ENCODE peak calls at places on chromosomes 12 and 14, in ten cellular contexts. G is uterus, K is mesothelial cell of epicardium, J is ascending aorta, B is foreskin fibroblast, F is OCI-LY7, M is endothelial cell, X is omental fat pad, L is psoas muscle, T is Calu3. H is an unnamed sample.

GRCh38 chr12:108446766-108447165 is 68.3 kb upstream of the FICD start:
- DNase-seq in M (no peak), L (peak), T (no peak), X (no peak), J (no peak), K (no peak), G (peak), B (peak), F (no peak), H (no peak)

GRCh38 chr12:3365416-3366385 is 125.3 kb upstream of the PRMT8 start:
- DNase-seq in G (no peak), L (no peak), J (no peak), M (peak), F (no peak), B (peak), K (no peak), T (no peak), X (no peak), H (no peak)

GRCh38 chr12:33967760-33968159 is 54.5 kb upstream of the ALG10 start:
- DNase-seq in X (no peak), L (no peak), T (no peak), K (no peak), F (no peak), J (no peak), M (no peak), B (no peak), G (no peak), H (no peak)

GRCh38 chr14:53044486-53044885 is 93.6 kb upstream of the FERMT2 start:
- DNase-seq in L (no peak), J (no peak), B (peak), T (no peak), K (no peak), M (no peak), X (no peak), F (no peak), G (no peak), H (no peak)

GRCh38 chr12:103495158-103495782 is 498 bp downstream of the C12orf42 start:
- DNase-seq in K (no peak), J (no peak), G (no peak), T (no peak), X (no peak), M (peak), F (no peak), B (peak), L (peak), H (peak)

GRCh38 chr12:93344876-93345275 is 32.8 kb upstream of the NUDT4 start:
- DNase-seq in K (no peak), X (no peak), G (no peak), L (no peak), B (no peak), F (no peak), J (no peak), T (no peak), M (no peak), H (no peak)

GRCh38 chr14:24952851-24953666 is 96.9 kb downstream of the STXBP6 start:
- DNase-seq in B (peak), L (no peak), M (peak), G (no peak), J (no peak), X (no peak), F (no peak), T (peak), K (no peak), H (no peak)

GRCh38 chr12:112167031-112167461 is 41.7 kb downstream of the TRAFD1 start:
- DNase-seq in K (no peak), B (no peak), G (no peak), X (no peak), T (no peak), L (no peak), M (no peak), F (no peak), J (no peak), H (no peak)

GRCh38 chr12:13254311-13254710 is 57.8 kb downstream of the EMP1 start:
- DNase-seq in K (no peak), F (no peak), M (no peak), X (no peak), B (no peak), G (no peak), L (no peak), J (no peak), T (no peak), H (no peak)

GRCh38 chr12:127310548-127310947 is 956.4 kb upstream of the TMEM132C start:
- DNase-seq in F (no peak), L (no peak), M (no peak), J (no peak), B (no peak), X (no peak), T (no peak), G (no peak), K (no peak), H (peak)

GRCh38 chr12:41061189-41061588 is 126.9 kb upstream of the PDZRN4 start:
- DNase-seq in L (no peak), F (no peak), K (no peak), J (no peak), M (no peak), G (no peak), X (no peak), B (no peak), T (no peak), H (no peak)

GRCh38 chr12:67270622-67271021 is 1.5 kb downstream of the CAND1 start:
- DNase-seq in M (no peak), B (no peak), L (no peak), G (no peak), K (no peak), J (no peak), T (no peak), F (no peak), X (no peak), H (no peak)

GRCh38 chr12:65449400-65449799 is 170.9 kb downstream of the MSRB3 start:
- DNase-seq in K (no peak), F (no peak), L (no peak), G (no peak), X (no peak), J (no peak), T (no peak), B (peak), M (no peak), H (no peak)

GRCh38 chr14:67881225-67881624 is 61.6 kb downstream of the RAD51B start:
- DNase-seq in G (no peak), B (no peak), J (no peak), T (no peak), L (no peak), X (no peak), K (no peak), F (no peak), M (no peak), H (peak)

GRCh38 chr12:16515666-16516065 is 90.3 kb downstream of the LMO3 start:
- DNase-seq in L (no peak), F (no peak), T (no peak), B (peak), G (no peak), X (no peak), K (no peak), J (no peak), M (no peak), H (no peak)

GRCh38 chr12:112848972-112849371 is 57.4 kb downstream of the RPH3A start:
- DNase-seq in M (no peak), G (no peak), B (no peak), X (no peak), T (no peak), K (no peak), L (no peak), J (no peak), F (no peak), H (no peak)

GRCh38 chr14:35438910-35439713 is 34.6 kb upstream of the NFKBIA start:
- DNase-seq in B (no peak), T (no peak), L (no peak), J (no peak), G (no peak), M (no peak), X (no peak), F (peak), K (no peak), H (no peak)

GRCh38 chr14:34604990-34605389 is 25.0 kb downstream of the SNX6 start:
- DNase-seq in L (no peak), X (no peak), M (no peak), T (no peak), K (no peak), F (no peak), J (no peak), G (no peak), B (peak), H (no peak)

GRCh38 chr14:93014038-93015023 is 91.4 kb downstream of the CHGA start:
- DNase-seq in J (no peak), L (no peak), T (no peak), X (no peak), G (no peak), K (no peak), B (no peak), M (no peak), F (no peak), H (no peak)

GRCh38 chr12:2395352-2395977 is 342.7 kb downstream of the CACNA1C start:
- DNase-seq in X (no peak), J (no peak), F (peak), G (no peak), L (peak), M (peak), K (no peak), T (peak), B (peak), H (peak)

GRCh38 chr12:553216-554000 is 93.7 kb downstream of the B4GALNT3 start:
- DNase-seq in M (no peak), K (no peak), B (peak), G (no peak), F (peak), J (no peak), X (no peak), L (no peak), T (no peak), H (peak)

GRCh38 chr14:99597911-99598600 is 6.0 kb downstream of the CCDC85C start:
- DNase-seq in T (no peak), G (no peak), X (no peak), F (no peak), K (no peak), M (no peak), L (no peak), J (no peak), B (no peak), H (no peak)

GRCh38 chr14:88552859-88553258 is 1.9 kb downstream of the PTPN21 start:
- DNase-seq in B (no peak), L (no peak), K (no peak), X (no peak), T (no peak), J (no peak), M (no peak), G (no peak), F (no peak), H (no peak)

GRCh38 chr12:98873823-98874222 is 228.7 kb downstream of the APAF1 start:
- DNase-seq in T (no peak), K (no peak), J (no peak), B (no peak), F (no peak), G (no peak), L (no peak), M (no peak), X (no peak), H (no peak)

GRCh38 chr12:65415826-65416225 is 137.3 kb downstream of the MSRB3 start:
- DNase-seq in K (no peak), L (no peak), G (no peak), J (no peak), T (peak), X (no peak), M (no peak), B (peak), F (no peak), H (no peak)

GRCh38 chr14:40850191-40850590 is 756.5 kb upstream of the LRFN5 start:
- DNase-seq in G (no peak), X (no peak), L (no peak), F (no peak), T (no peak), B (no peak), K (no peak), M (no peak), J (no peak), H (no peak)

GRCh38 chr12:1130164-1130563 is 139.1 kb downstream of the ERC1 start:
- DNase-seq in J (no peak), B (no peak), L (no peak), K (no peak), T (peak), G (no peak), F (no peak), M (no peak), X (no peak), H (peak)

GRCh38 chr12:91361864-91362263 is 179.2 kb upstream of the DCN start:
- DNase-seq in F (peak), T (no peak), X (no peak), M (no peak), L (no peak), K (no peak), J (no peak), G (no peak), B (peak), H (no peak)

GRCh38 chr12:65656904-65657351 is 167.4 kb upstream of the HMGA2 start:
- DNase-seq in M (no peak), L (no peak), B (peak), X (no peak), T (peak), K (no peak), J (no peak), G (no peak), F (no peak), H (peak)

GRCh38 chr12:88793091-88793490 is 212.8 kb upstream of the KITLG start:
- DNase-seq in X (no peak), M (no peak), K (no peak), F (no peak), G (no peak), B (peak), T (no peak), J (no peak), L (no peak), H (no peak)

GRCh38 chr14:92649934-92650545 is 98.4 kb downstream of the LGMN start:
- DNase-seq in T (no peak), X (no peak), G (peak), F (no peak), K (no peak), J (peak), B (peak), L (peak), M (no peak), H (no peak)

GRCh38 chr14:72998252-72998903 is 28.5 kb downstream of the ZFYVE1 start:
- DNase-seq in T (no peak), J (no peak), X (no peak), M (no peak), B (no peak), G (no peak), K (no peak), F (no peak), L (no peak), H (no peak)

GRCh38 chr12:48956279-48957140 is 777 bp downstream of the ARF3 start:
- DNase-seq in F (peak), G (peak), L (peak), M (peak), X (peak), K (peak), B (peak), J (peak), T (peak), H (peak)
- TF ChIP-seq CTCF in F (peak), G (peak), L (no peak), M (no peak), X (no peak), K (no peak), B (no peak), J (no peak), T (no peak), H (no peak)

DNA sequence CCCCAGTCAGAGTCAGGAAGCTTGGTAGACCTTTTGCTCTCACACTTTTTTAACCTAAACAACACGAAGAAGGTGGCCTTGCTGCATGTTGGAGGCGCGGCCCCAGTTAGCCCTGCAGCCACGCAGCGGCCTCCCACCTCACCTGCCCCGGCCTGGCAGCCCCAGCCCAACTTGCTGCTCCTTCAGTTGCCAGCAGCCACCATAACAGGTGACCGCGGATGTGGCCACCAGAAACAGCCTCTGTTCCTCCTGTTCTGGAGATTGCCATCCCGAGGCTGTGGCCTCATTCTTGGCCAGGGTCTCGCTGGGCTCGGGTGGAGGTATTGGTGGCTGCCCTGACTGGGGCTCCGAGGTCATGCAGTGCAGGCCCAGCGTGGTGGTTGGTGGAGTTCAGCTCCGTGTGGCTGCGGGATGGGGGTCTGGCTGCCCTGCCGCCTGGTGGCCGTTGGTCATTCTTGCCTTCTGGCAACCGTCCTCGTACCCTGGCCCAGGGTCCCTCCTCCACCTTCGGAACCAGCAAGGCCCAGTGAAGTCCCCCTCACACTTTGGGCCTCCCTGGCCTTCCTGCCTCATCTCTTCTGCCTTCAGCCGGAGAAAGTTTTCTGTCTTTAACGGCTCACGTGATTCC is 20.7 kb upstream of the TEX22 start:
- DNase-seq in L (no peak), T (no peak), M (no peak), K (no peak), X (no peak), F (no peak), B (no peak), J (no peak), G (no peak), H (no peak)
- TF ChIP-seq CTCF in L (no peak), T (no peak), M (no peak), K (peak), X (no peak), F (no peak), B (no peak), J (no peak), G (no peak), H (no peak)

DNA sequence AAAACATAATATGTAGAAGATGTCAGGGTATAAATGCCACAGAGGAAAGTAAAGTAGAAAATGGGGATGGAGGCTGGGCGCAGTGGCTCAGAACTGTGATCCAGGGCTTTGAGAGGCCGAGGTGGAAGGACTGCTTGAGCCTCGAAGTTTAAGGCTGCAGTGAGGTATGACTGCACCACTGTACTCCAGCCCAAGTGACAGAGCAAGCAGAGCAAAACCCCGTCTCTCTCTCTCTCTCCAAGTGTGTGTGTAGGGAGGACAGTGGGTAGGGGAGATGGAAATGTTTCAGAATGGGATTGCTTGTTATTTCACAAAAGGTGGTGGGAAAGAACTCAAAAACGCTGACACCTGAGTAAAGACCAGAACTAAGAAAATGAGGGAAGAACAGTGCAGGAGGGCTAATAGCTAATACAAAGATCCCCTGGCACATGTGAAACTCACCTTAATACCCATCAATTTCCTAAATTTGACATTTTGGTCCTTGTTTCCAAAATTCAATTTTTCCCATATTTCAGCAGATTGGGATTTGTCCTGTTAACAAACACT is 5.7 kb upstream of the ZCCHC8 start:
- DNase-seq in M (no peak), G (no peak), F (no peak), B (no peak), T (no peak), X (no peak), K (no peak), J (no peak), L (no peak), H (no peak)
- TF ChIP-seq CTCF in M (no peak), G (no peak), F (no peak), B (no peak), T (no peak), X (no peak), K (no peak), J (no peak), L (no peak), H (no peak)

GRCh38 chr12:76690916-76691700 is 72.8 kb upstream of the ZDHHC17 start:
- DNase-seq in M (no peak), J (no peak), F (no peak), G (no peak), X (no peak), B (no peak), L (no peak), K (no peak), T (no peak), H (no peak)

GRCh38 chr12:76688001-76688400 is 75.9 kb upstream of the ZDHHC17 start:
- DNase-seq in F (no peak), X (no peak), T (no peak), J (no peak), G (no peak), L (no peak), K (no peak), M (no peak), B (peak), H (no peak)

GRCh38 chr12:76685246-76685678 is 78.7 kb upstream of the ZDHHC17 start:
- DNase-seq in K (no peak), J (no peak), T (no peak), M (peak), X (no peak), B (peak), F (no peak), L (peak), G (peak), H (no peak)

GRCh38 chr12:76694369-76694768 is 69.5 kb upstream of the ZDHHC17 start:
- DNase-seq in G (no peak), J (no peak), M (no peak), B (no peak), K (no peak), T (no peak), X (no peak), F (no peak), L (peak), H (no peak)

DNA sequence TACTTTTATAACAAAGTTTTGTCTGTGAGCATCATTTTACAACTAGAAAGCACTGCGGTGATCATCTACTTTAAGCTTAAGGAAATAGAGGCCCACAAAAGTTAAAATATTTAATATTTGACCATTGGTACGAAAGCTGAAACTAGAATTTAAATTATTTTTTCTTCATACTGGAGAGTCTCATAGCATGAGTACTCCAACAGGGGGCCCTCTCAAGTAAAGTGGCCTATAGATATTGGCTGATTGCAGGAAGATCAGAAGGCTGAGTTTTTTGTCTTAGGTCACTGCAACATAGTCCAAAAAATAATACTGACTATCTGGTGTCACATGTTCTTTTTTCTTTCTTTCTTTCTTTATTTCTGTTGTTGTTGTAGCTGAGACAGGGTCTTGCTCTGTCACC is 75.3 kb upstream of the ZDHHC17 start:
- DNase-seq in K (no peak), F (no peak), B (no peak), G (no peak), L (no peak), T (no peak), X (no peak), J (no peak), M (no peak), H (peak)
- TF ChIP-seq CTCF in K (no peak), F (peak), B (peak), G (no peak), L (no peak), T (peak), X (no peak), J (no peak), M (peak), H (peak)

GRCh38 chr12:121296618-121297476 is at the start of gene CAMKK2:
- DNase-seq in X (peak), L (peak), G (peak), T (peak), K (peak), J (peak), M (peak), B (peak), F (peak), H (peak)
- TF ChIP-seq CTCF in X (no peak), L (peak), G (peak), T (no peak), K (no peak), J (no peak), M (no peak), B (no peak), F (peak), H (peak)

DNA sequence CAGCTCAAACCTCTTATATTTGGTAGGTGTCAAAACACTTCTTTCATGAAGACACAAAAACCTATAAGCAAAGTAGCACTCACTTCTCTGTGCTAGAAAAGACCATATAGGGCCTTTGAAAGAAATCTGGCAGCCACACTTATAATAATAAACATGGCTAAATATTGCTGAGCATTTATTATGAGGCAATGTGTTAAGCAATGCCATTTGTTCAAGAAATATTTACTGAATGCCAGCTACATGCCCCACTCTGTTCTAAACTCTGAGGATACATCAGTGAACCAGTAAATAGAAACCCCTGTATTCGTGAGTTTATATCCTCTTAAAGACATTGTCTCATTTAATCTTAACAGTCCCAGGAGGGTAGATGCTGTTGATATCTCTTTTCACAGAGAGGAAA is 52.0 kb downstream of the RNFT2 start:
- DNase-seq in G (no peak), B (no peak), X (no peak), J (no peak), F (no peak), T (no peak), L (no peak), M (no peak), K (no peak), H (no peak)
- TF ChIP-seq CTCF in G (no peak), B (no peak), X (no peak), J (no peak), F (no peak), T (no peak), L (no peak), M (no peak), K (no peak), H (no peak)